ENCODE peak calls at places on chromosomes 16 and 17, in nine cellular contexts. One of them, this sample, is unnamed. For H3K9me3, the result is how much of the 10 kb centered on the place peaks cover.

GRCh38 chr17:69702078-69702477 is 287.6 kb downstream of the MAP2K6 start:
- DNase-seq in adrenal gland: no peak
- DNase-seq in transverse colon: no peak
- DNase-seq in CD8-positive, alpha-beta T cell: no peak
- DNase-seq in left ventricle myocardium inferior: no peak
- DNase-seq in right lobe of liver: no peak
- DNase-seq in pancreas: no peak
- DNase-seq in Panc1: no peak
- DNase-seq in A673: no peak
- DNase-seq in this sample: no peak

GRCh38 chr17:8465381-8466158 is 29.9 kb downstream of the NDEL1 start:
- DNase-seq in transverse colon: no peak
- DNase-seq in CD8-positive, alpha-beta T cell: no peak
- DNase-seq in adrenal gland: no peak
- DNase-seq in A673: no peak
- DNase-seq in Panc1: no peak
- DNase-seq in left ventricle myocardium inferior: no peak
- DNase-seq in pancreas: no peak
- DNase-seq in right lobe of liver: no peak
- DNase-seq in this sample: no peak

GRCh38 chr16:31329671-31330552 is 25.1 kb upstream of the ITGAX start:
- DNase-seq in Panc1: no peak
- DNase-seq in left ventricle myocardium inferior: no peak
- DNase-seq in CD8-positive, alpha-beta T cell: no peak
- DNase-seq in pancreas: no peak
- DNase-seq in A673: no peak
- DNase-seq in right lobe of liver: no peak
- DNase-seq in adrenal gland: no peak
- DNase-seq in transverse colon: no peak
- DNase-seq in this sample: no peak

GRCh38 chr16:80105160-80105559 is 435.6 kb upstream of the DYNLRB2 start:
- DNase-seq in adrenal gland: no peak
- DNase-seq in left ventricle myocardium inferior: no peak
- DNase-seq in CD8-positive, alpha-beta T cell: no peak
- DNase-seq in transverse colon: no peak
- DNase-seq in Panc1: no peak
- DNase-seq in pancreas: no peak
- DNase-seq in right lobe of liver: no peak
- DNase-seq in A673: no peak
- DNase-seq in this sample: no peak

GRCh38 chr17:42053701-42054100 is 3.3 kb upstream of the C17orf113 start:
- DNase-seq in left ventricle myocardium inferior: no peak
- DNase-seq in transverse colon: no peak
- DNase-seq in A673: no peak
- DNase-seq in adrenal gland: no peak
- DNase-seq in Panc1: no peak
- DNase-seq in CD8-positive, alpha-beta T cell: no peak
- DNase-seq in right lobe of liver: no peak
- DNase-seq in pancreas: no peak
- DNase-seq in this sample: no peak

GRCh38 chr16:71367243-71367976 is 8.9 kb downstream of the CALB2 start:
- DNase-seq in adrenal gland: peak
- DNase-seq in left ventricle myocardium inferior: no peak
- DNase-seq in transverse colon: peak
- DNase-seq in A673: peak
- DNase-seq in pancreas: peak
- DNase-seq in CD8-positive, alpha-beta T cell: peak
- DNase-seq in Panc1: no peak
- DNase-seq in right lobe of liver: peak
- DNase-seq in this sample: peak

GRCh38 chr17:72660274-72661092 is 432.0 kb downstream of the SLC39A11 start:
- DNase-seq in adrenal gland: no peak
- DNase-seq in right lobe of liver: no peak
- DNase-seq in pancreas: no peak
- DNase-seq in transverse colon: no peak
- DNase-seq in Panc1: no peak
- DNase-seq in CD8-positive, alpha-beta T cell: no peak
- DNase-seq in A673: no peak
- DNase-seq in left ventricle myocardium inferior: no peak
- DNase-seq in this sample: no peak

GRCh38 chr16:79269211-79269863 is 331.2 kb downstream of the MAF start:
- DNase-seq in CD8-positive, alpha-beta T cell: no peak
- DNase-seq in transverse colon: no peak
- DNase-seq in right lobe of liver: no peak
- DNase-seq in A673: no peak
- DNase-seq in left ventricle myocardium inferior: no peak
- DNase-seq in pancreas: no peak
- DNase-seq in Panc1: no peak
- DNase-seq in adrenal gland: no peak
- DNase-seq in this sample: no peak

GRCh38 chr16:84839956-84840355 is 20.2 kb downstream of the CRISPLD2 start:
- DNase-seq in CD8-positive, alpha-beta T cell: no peak
- DNase-seq in adrenal gland: no peak
- DNase-seq in left ventricle myocardium inferior: no peak
- DNase-seq in Panc1: no peak
- DNase-seq in pancreas: no peak
- DNase-seq in transverse colon: no peak
- DNase-seq in right lobe of liver: no peak
- DNase-seq in A673: peak
- DNase-seq in this sample: no peak

GRCh38 chr16:85716680-85717038 is 27.9 kb upstream of the GINS2 start:
- DNase-seq in Panc1: no peak
- DNase-seq in left ventricle myocardium inferior: no peak
- DNase-seq in CD8-positive, alpha-beta T cell: no peak
- DNase-seq in adrenal gland: no peak
- DNase-seq in A673: peak
- DNase-seq in pancreas: no peak
- DNase-seq in right lobe of liver: no peak
- DNase-seq in transverse colon: no peak
- DNase-seq in this sample: no peak

GRCh38 chr16:28212532-28212873 is 738 bp upstream of the XPO6 start:
- DNase-seq in transverse colon: no peak
- DNase-seq in A673: peak
- DNase-seq in right lobe of liver: no peak
- DNase-seq in left ventricle myocardium inferior: no peak
- DNase-seq in pancreas: peak
- DNase-seq in adrenal gland: no peak
- DNase-seq in CD8-positive, alpha-beta T cell: no peak
- DNase-seq in Panc1: no peak
- DNase-seq in this sample: no peak

GRCh38 chr16:67268136-67268579 is 11.2 kb upstream of the PLEKHG4 start:
- DNase-seq in left ventricle myocardium inferior: peak
- DNase-seq in A673: no peak
- DNase-seq in CD8-positive, alpha-beta T cell: no peak
- DNase-seq in transverse colon: no peak
- DNase-seq in adrenal gland: peak
- DNase-seq in right lobe of liver: no peak
- DNase-seq in pancreas: no peak
- DNase-seq in Panc1: no peak
- DNase-seq in this sample: no peak

GRCh38 chr17:34895388-34895787 is 65.9 kb downstream of the CCT6B start:
- DNase-seq in right lobe of liver: no peak
- DNase-seq in adrenal gland: no peak
- DNase-seq in Panc1: no peak
- DNase-seq in CD8-positive, alpha-beta T cell: no peak
- DNase-seq in pancreas: no peak
- DNase-seq in transverse colon: no peak
- DNase-seq in left ventricle myocardium inferior: no peak
- DNase-seq in A673: no peak
- DNase-seq in this sample: no peak

GRCh38 chr16:66250686-66251405 is 115.6 kb upstream of the CDH5 start:
- DNase-seq in transverse colon: peak
- DNase-seq in left ventricle myocardium inferior: peak
- DNase-seq in right lobe of liver: no peak
- DNase-seq in A673: no peak
- DNase-seq in CD8-positive, alpha-beta T cell: no peak
- DNase-seq in pancreas: no peak
- DNase-seq in Panc1: no peak
- DNase-seq in adrenal gland: no peak
- DNase-seq in this sample: peak

GRCh38 chr17:79243603-79243990 is 169.0 kb downstream of the ENGASE start:
- DNase-seq in left ventricle myocardium inferior: no peak
- DNase-seq in A673: no peak
- DNase-seq in pancreas: no peak
- DNase-seq in right lobe of liver: no peak
- DNase-seq in Panc1: no peak
- DNase-seq in transverse colon: no peak
- DNase-seq in CD8-positive, alpha-beta T cell: no peak
- DNase-seq in adrenal gland: no peak
- DNase-seq in this sample: no peak

DNA sequence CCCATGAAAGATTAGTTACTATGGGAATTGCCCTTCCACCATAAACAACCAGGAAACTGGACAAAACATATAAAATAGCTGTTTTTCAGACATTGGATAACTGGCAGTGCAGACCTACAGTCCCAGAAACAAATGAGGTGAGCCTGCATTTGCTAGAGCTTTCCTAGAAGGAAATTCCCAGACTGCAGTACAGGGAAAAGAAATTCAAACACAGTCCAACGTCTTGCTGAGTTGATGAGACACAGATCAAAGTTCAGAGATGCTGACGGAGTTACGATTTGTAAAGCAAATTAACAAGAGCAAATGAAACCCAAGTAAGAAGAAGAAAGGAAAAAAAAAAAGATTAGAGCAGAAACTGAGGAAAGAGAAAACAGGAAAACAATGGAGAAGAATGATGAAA is 41.3 kb upstream of the MNT start:
- DNase-seq in transverse colon: no peak
- DNase-seq in pancreas: no peak
- DNase-seq in CD8-positive, alpha-beta T cell: no peak
- DNase-seq in right lobe of liver: no peak
- DNase-seq in left ventricle myocardium inferior: no peak
- DNase-seq in adrenal gland: no peak
- DNase-seq in A673: no peak
- DNase-seq in Panc1: no peak
- DNase-seq in this sample: no peak
- TF ChIP-seq CTCF in transverse colon: no peak
- TF ChIP-seq CTCF in pancreas: no peak
- TF ChIP-seq CTCF in CD8-positive, alpha-beta T cell: no peak
- TF ChIP-seq CTCF in right lobe of liver: no peak
- TF ChIP-seq CTCF in left ventricle myocardium inferior: no peak
- TF ChIP-seq CTCF in adrenal gland: no peak
- TF ChIP-seq CTCF in A673: no peak
- TF ChIP-seq CTCF in Panc1: no peak
- TF ChIP-seq CTCF in this sample: no peak

DNA sequence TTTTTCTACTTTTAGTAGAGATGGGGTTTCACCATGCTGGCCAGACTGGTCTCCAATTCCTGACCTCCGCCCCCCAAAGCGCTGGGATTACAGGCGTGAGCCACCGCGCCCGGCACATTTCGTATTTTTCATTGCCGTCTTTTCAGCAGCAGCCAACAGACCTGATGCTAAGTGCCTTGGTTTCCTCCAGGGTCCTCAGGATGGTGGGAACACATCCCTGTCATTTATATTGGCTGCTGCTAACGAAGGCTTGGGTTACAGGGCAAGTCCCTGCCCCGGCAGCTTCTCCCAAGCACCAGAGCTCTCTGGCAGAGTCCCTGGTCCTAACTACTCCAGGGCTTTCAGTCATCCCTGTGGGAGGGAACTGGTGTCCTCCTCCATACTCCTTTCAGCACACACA is 1.5 kb upstream of the RNF157 start:
- DNase-seq in right lobe of liver: no peak
- DNase-seq in Panc1: no peak
- DNase-seq in adrenal gland: no peak
- DNase-seq in transverse colon: no peak
- DNase-seq in left ventricle myocardium inferior: no peak
- DNase-seq in pancreas: no peak
- DNase-seq in A673: no peak
- DNase-seq in CD8-positive, alpha-beta T cell: no peak
- DNase-seq in this sample: no peak
- H3K4me3 ChIP-seq in right lobe of liver: no peak
- H3K4me3 ChIP-seq in Panc1: no peak
- H3K4me3 ChIP-seq in adrenal gland: no peak
- H3K4me3 ChIP-seq in transverse colon: peak
- H3K4me3 ChIP-seq in left ventricle myocardium inferior: peak
- H3K4me3 ChIP-seq in pancreas: no peak
- H3K4me3 ChIP-seq in A673: no peak
- H3K4me3 ChIP-seq in CD8-positive, alpha-beta T cell: no peak
- H3K4me3 ChIP-seq in this sample: no peak

GRCh38 chr16:59697236-59697635 is 963.1 kb upstream of the GOT2 start:
- DNase-seq in pancreas: no peak
- DNase-seq in transverse colon: no peak
- DNase-seq in right lobe of liver: no peak
- DNase-seq in Panc1: no peak
- DNase-seq in CD8-positive, alpha-beta T cell: no peak
- DNase-seq in A673: no peak
- DNase-seq in adrenal gland: no peak
- DNase-seq in left ventricle myocardium inferior: no peak
- DNase-seq in this sample: no peak

GRCh38 chr16:59697746-59698145 is 963.6 kb upstream of the GOT2 start:
- DNase-seq in Panc1: no peak
- DNase-seq in left ventricle myocardium inferior: no peak
- DNase-seq in transverse colon: no peak
- DNase-seq in pancreas: no peak
- DNase-seq in CD8-positive, alpha-beta T cell: no peak
- DNase-seq in A673: no peak
- DNase-seq in right lobe of liver: no peak
- DNase-seq in adrenal gland: no peak
- DNase-seq in this sample: no peak

GRCh38 chr16:59696495-59696894 is 962.4 kb upstream of the GOT2 start:
- DNase-seq in Panc1: no peak
- DNase-seq in right lobe of liver: no peak
- DNase-seq in left ventricle myocardium inferior: no peak
- DNase-seq in adrenal gland: no peak
- DNase-seq in CD8-positive, alpha-beta T cell: no peak
- DNase-seq in transverse colon: no peak
- DNase-seq in pancreas: no peak
- DNase-seq in A673: no peak
- DNase-seq in this sample: no peak

GRCh38 chr16:59699786-59700185 is 965.7 kb upstream of the GOT2 start:
- DNase-seq in A673: no peak
- DNase-seq in transverse colon: no peak
- DNase-seq in left ventricle myocardium inferior: no peak
- DNase-seq in adrenal gland: no peak
- DNase-seq in CD8-positive, alpha-beta T cell: no peak
- DNase-seq in Panc1: no peak
- DNase-seq in right lobe of liver: no peak
- DNase-seq in pancreas: no peak
- DNase-seq in this sample: no peak

GRCh38 chr16:59698341-59698979 is 964.3 kb upstream of the GOT2 start:
- DNase-seq in Panc1: no peak
- DNase-seq in left ventricle myocardium inferior: no peak
- DNase-seq in right lobe of liver: no peak
- DNase-seq in CD8-positive, alpha-beta T cell: no peak
- DNase-seq in transverse colon: no peak
- DNase-seq in adrenal gland: no peak
- DNase-seq in pancreas: no peak
- DNase-seq in A673: no peak
- DNase-seq in this sample: no peak
- H3K9me3 ChIP-seq in Panc1: under half
- H3K9me3 ChIP-seq in left ventricle myocardium inferior: under half
- H3K9me3 ChIP-seq in right lobe of liver: under half
- H3K9me3 ChIP-seq in CD8-positive, alpha-beta T cell: under half
- H3K9me3 ChIP-seq in transverse colon: under half
- H3K9me3 ChIP-seq in adrenal gland: under half
- H3K9me3 ChIP-seq in pancreas: under half
- H3K9me3 ChIP-seq in A673: under half
- H3K9me3 ChIP-seq in this sample: under half

DNA sequence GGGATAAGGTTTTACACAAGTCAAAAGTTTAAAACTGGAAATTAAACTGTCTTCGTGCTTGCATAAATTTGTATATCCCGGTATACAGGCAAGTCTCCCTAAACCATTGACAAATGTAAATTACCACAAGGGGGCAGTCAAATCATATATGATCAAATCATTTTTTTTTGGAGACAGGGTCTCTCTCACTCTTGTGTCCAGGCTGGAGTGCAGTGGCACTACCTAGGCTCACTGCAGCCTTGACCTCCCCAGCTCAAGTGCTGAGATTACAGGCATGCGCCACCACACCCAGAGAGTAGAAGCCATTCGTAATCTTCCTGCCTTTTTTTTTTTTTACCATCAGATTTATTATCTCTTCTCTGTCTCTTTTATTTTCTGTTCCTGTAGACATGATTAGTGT is 18.5 kb downstream of the TOP2A start:
- DNase-seq in transverse colon: no peak
- DNase-seq in adrenal gland: no peak
- DNase-seq in Panc1: peak
- DNase-seq in right lobe of liver: no peak
- DNase-seq in pancreas: no peak
- DNase-seq in A673: peak
- DNase-seq in left ventricle myocardium inferior: no peak
- DNase-seq in CD8-positive, alpha-beta T cell: no peak
- DNase-seq in this sample: no peak
- TF ChIP-seq CTCF in transverse colon: peak
- TF ChIP-seq CTCF in adrenal gland: peak
- TF ChIP-seq CTCF in Panc1: peak
- TF ChIP-seq CTCF in right lobe of liver: peak
- TF ChIP-seq CTCF in pancreas: peak
- TF ChIP-seq CTCF in A673: peak
- TF ChIP-seq CTCF in left ventricle myocardium inferior: peak
- TF ChIP-seq CTCF in CD8-positive, alpha-beta T cell: peak
- TF ChIP-seq CTCF in this sample: peak

This sample was measured in Peyer's patch.